ENCODE peak calls at places on chromosomes 12 and 14, in nine cellular contexts. One of them, this sample, is unnamed. For H3K9me3, the result is how much of the 10 kb centered on the place peaks cover.

GRCh38 chr14:105067140-105067968 is 2.1 kb upstream of the GPR132 start:
- DNase-seq in CD8-positive, alpha-beta T cell: peak
- DNase-seq in transverse colon: no peak
- DNase-seq in heart right ventricle: no peak
- DNase-seq in endodermal cell: peak
- DNase-seq in mammary epithelial cell: peak
- DNase-seq in ascending aorta: no peak
- DNase-seq in right atrium auricular region: no peak
- DNase-seq in A549: no peak
- DNase-seq in this sample: peak

GRCh38 chr12:76586764-76587395 is 27.3 kb upstream of the OSBPL8 start:
- DNase-seq in mammary epithelial cell: peak
- DNase-seq in CD8-positive, alpha-beta T cell: peak
- DNase-seq in ascending aorta: no peak
- DNase-seq in transverse colon: peak
- DNase-seq in endodermal cell: no peak
- DNase-seq in A549: peak
- DNase-seq in right atrium auricular region: no peak
- DNase-seq in heart right ventricle: no peak
- DNase-seq in this sample: peak

GRCh38 chr14:66401447-66402095 is 84.6 kb upstream of the CCDC196 start:
- DNase-seq in right atrium auricular region: no peak
- DNase-seq in transverse colon: no peak
- DNase-seq in CD8-positive, alpha-beta T cell: no peak
- DNase-seq in ascending aorta: no peak
- DNase-seq in heart right ventricle: no peak
- DNase-seq in endodermal cell: no peak
- DNase-seq in A549: peak
- DNase-seq in mammary epithelial cell: peak
- DNase-seq in this sample: no peak

GRCh38 chr12:52907092-52907810 is 2.4 kb upstream of the KRT8 start:
- DNase-seq in transverse colon: peak
- DNase-seq in ascending aorta: no peak
- DNase-seq in right atrium auricular region: no peak
- DNase-seq in endodermal cell: peak
- DNase-seq in A549: peak
- DNase-seq in mammary epithelial cell: peak
- DNase-seq in CD8-positive, alpha-beta T cell: no peak
- DNase-seq in heart right ventricle: peak
- DNase-seq in this sample: peak

GRCh38 chr12:124906606-124907261 is 7.7 kb downstream of the UBC start:
- DNase-seq in CD8-positive, alpha-beta T cell: peak
- DNase-seq in transverse colon: peak
- DNase-seq in ascending aorta: peak
- DNase-seq in A549: peak
- DNase-seq in mammary epithelial cell: peak
- DNase-seq in endodermal cell: peak
- DNase-seq in right atrium auricular region: peak
- DNase-seq in heart right ventricle: peak
- DNase-seq in this sample: no peak

GRCh38 chr14:64760146-64760755 is 56.0 kb downstream of the PLEKHG3 start:
- DNase-seq in CD8-positive, alpha-beta T cell: peak
- DNase-seq in right atrium auricular region: no peak
- DNase-seq in mammary epithelial cell: peak
- DNase-seq in transverse colon: peak
- DNase-seq in A549: peak
- DNase-seq in ascending aorta: no peak
- DNase-seq in endodermal cell: peak
- DNase-seq in heart right ventricle: peak
- DNase-seq in this sample: peak

GRCh38 chr12:111756681-111757080 is 10.1 kb upstream of the ALDH2 start:
- DNase-seq in mammary epithelial cell: no peak
- DNase-seq in right atrium auricular region: no peak
- DNase-seq in heart right ventricle: peak
- DNase-seq in endodermal cell: no peak
- DNase-seq in ascending aorta: no peak
- DNase-seq in transverse colon: no peak
- DNase-seq in A549: no peak
- DNase-seq in CD8-positive, alpha-beta T cell: no peak
- DNase-seq in this sample: no peak

GRCh38 chr12:123744836-123745235 is 17.3 kb upstream of the DNAH10 start:
- DNase-seq in right atrium auricular region: no peak
- DNase-seq in mammary epithelial cell: no peak
- DNase-seq in CD8-positive, alpha-beta T cell: no peak
- DNase-seq in ascending aorta: no peak
- DNase-seq in endodermal cell: peak
- DNase-seq in A549: peak
- DNase-seq in heart right ventricle: no peak
- DNase-seq in transverse colon: no peak
- DNase-seq in this sample: no peak

GRCh38 chr12:22415342-22416309 is 81.1 kb upstream of the ST8SIA1 start:
- DNase-seq in ascending aorta: no peak
- DNase-seq in CD8-positive, alpha-beta T cell: no peak
- DNase-seq in mammary epithelial cell: peak
- DNase-seq in heart right ventricle: no peak
- DNase-seq in A549: peak
- DNase-seq in transverse colon: no peak
- DNase-seq in endodermal cell: no peak
- DNase-seq in right atrium auricular region: no peak
- DNase-seq in this sample: no peak

GRCh38 chr14:105305769-105306168 is 5.0 kb upstream of the BRF1 start:
- DNase-seq in mammary epithelial cell: no peak
- DNase-seq in endodermal cell: no peak
- DNase-seq in heart right ventricle: no peak
- DNase-seq in right atrium auricular region: no peak
- DNase-seq in A549: no peak
- DNase-seq in ascending aorta: no peak
- DNase-seq in transverse colon: no peak
- DNase-seq in CD8-positive, alpha-beta T cell: no peak
- DNase-seq in this sample: no peak

GRCh38 chr12:12614342-12614741 is 2.7 kb downstream of the CREBL2 start:
- DNase-seq in ascending aorta: no peak
- DNase-seq in transverse colon: no peak
- DNase-seq in CD8-positive, alpha-beta T cell: no peak
- DNase-seq in A549: no peak
- DNase-seq in heart right ventricle: no peak
- DNase-seq in mammary epithelial cell: no peak
- DNase-seq in endodermal cell: no peak
- DNase-seq in right atrium auricular region: no peak
- DNase-seq in this sample: no peak

GRCh38 chr12:12612403-12612802 is 727 bp downstream of the CREBL2 start:
- DNase-seq in mammary epithelial cell: peak
- DNase-seq in A549: peak
- DNase-seq in transverse colon: no peak
- DNase-seq in ascending aorta: no peak
- DNase-seq in CD8-positive, alpha-beta T cell: no peak
- DNase-seq in heart right ventricle: no peak
- DNase-seq in endodermal cell: no peak
- DNase-seq in right atrium auricular region: no peak
- DNase-seq in this sample: no peak

GRCh38 chr12:12610711-12611110 is 965 bp upstream of the CREBL2 start:
- DNase-seq in transverse colon: no peak
- DNase-seq in endodermal cell: no peak
- DNase-seq in mammary epithelial cell: no peak
- DNase-seq in CD8-positive, alpha-beta T cell: no peak
- DNase-seq in ascending aorta: no peak
- DNase-seq in A549: no peak
- DNase-seq in heart right ventricle: no peak
- DNase-seq in right atrium auricular region: no peak
- DNase-seq in this sample: no peak

GRCh38 chr12:12611512-12612306 is at the start of gene CREBL2:
- DNase-seq in heart right ventricle: peak
- DNase-seq in A549: peak
- DNase-seq in mammary epithelial cell: peak
- DNase-seq in ascending aorta: peak
- DNase-seq in CD8-positive, alpha-beta T cell: peak
- DNase-seq in endodermal cell: peak
- DNase-seq in transverse colon: peak
- DNase-seq in right atrium auricular region: peak
- DNase-seq in this sample: peak

GRCh38 chr12:12613334-12613733 is 1.7 kb downstream of the CREBL2 start:
- DNase-seq in ascending aorta: no peak
- DNase-seq in heart right ventricle: no peak
- DNase-seq in CD8-positive, alpha-beta T cell: no peak
- DNase-seq in transverse colon: no peak
- DNase-seq in endodermal cell: no peak
- DNase-seq in A549: no peak
- DNase-seq in right atrium auricular region: no peak
- DNase-seq in mammary epithelial cell: no peak
- DNase-seq in this sample: no peak
- H3K4me3 ChIP-seq in ascending aorta: peak
- H3K4me3 ChIP-seq in heart right ventricle: peak
- H3K4me3 ChIP-seq in CD8-positive, alpha-beta T cell: peak
- H3K4me3 ChIP-seq in transverse colon: no peak
- H3K4me3 ChIP-seq in endodermal cell: peak
- H3K4me3 ChIP-seq in A549: no peak
- H3K4me3 ChIP-seq in right atrium auricular region: no peak
- H3K4me3 ChIP-seq in mammary epithelial cell: no peak
- H3K4me3 ChIP-seq in this sample: no peak

GRCh38 chr12:93870020-93870795 is 193.0 kb downstream of the CRADD start:
- DNase-seq in ascending aorta: no peak
- DNase-seq in transverse colon: no peak
- DNase-seq in CD8-positive, alpha-beta T cell: no peak
- DNase-seq in mammary epithelial cell: no peak
- DNase-seq in heart right ventricle: no peak
- DNase-seq in endodermal cell: no peak
- DNase-seq in right atrium auricular region: no peak
- DNase-seq in A549: no peak
- DNase-seq in this sample: no peak
- H3K9me3 ChIP-seq in ascending aorta: half or more
- H3K9me3 ChIP-seq in transverse colon: under half
- H3K9me3 ChIP-seq in CD8-positive, alpha-beta T cell: under half
- H3K9me3 ChIP-seq in mammary epithelial cell: under half
- H3K9me3 ChIP-seq in heart right ventricle: half or more
- H3K9me3 ChIP-seq in endodermal cell: half or more
- H3K9me3 ChIP-seq in right atrium auricular region: under half
- H3K9me3 ChIP-seq in A549: half or more
- H3K9me3 ChIP-seq in this sample: under half

GRCh38 chr14:59271734-59272133 is 83.3 kb downstream of the DAAM1 start:
- DNase-seq in mammary epithelial cell: no peak
- DNase-seq in A549: no peak
- DNase-seq in CD8-positive, alpha-beta T cell: no peak
- DNase-seq in heart right ventricle: no peak
- DNase-seq in ascending aorta: no peak
- DNase-seq in transverse colon: no peak
- DNase-seq in right atrium auricular region: no peak
- DNase-seq in endodermal cell: no peak
- DNase-seq in this sample: no peak
- H3K27ac ChIP-seq in mammary epithelial cell: no peak
- H3K27ac ChIP-seq in A549: no peak
- H3K27ac ChIP-seq in CD8-positive, alpha-beta T cell: no peak
- H3K27ac ChIP-seq in heart right ventricle: no peak
- H3K27ac ChIP-seq in ascending aorta: peak
- H3K27ac ChIP-seq in transverse colon: no peak
- H3K27ac ChIP-seq in right atrium auricular region: peak
- H3K27ac ChIP-seq in endodermal cell: no peak
- H3K27ac ChIP-seq in this sample: no peak

DNA sequence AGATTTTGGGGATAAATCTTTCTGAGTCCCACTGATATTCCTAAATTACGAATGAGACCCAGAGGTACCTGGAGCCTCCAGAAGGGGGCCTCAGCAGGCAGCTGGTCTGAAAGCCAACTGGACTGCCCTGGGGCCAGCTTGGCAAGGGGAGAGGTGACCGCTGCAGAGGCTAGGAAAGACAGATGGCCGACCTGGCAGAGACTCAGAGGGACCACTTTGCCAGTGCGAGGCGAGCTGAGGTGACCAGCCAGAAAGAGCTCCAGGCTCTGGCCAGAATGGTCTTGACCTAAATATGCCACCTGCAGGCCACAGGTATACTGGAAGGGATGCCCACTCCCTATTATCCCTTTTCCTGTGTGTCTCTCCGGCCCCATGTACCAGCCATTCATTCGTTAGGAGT is 256.8 kb upstream of the GARIN6 start:
- DNase-seq in CD8-positive, alpha-beta T cell: no peak
- DNase-seq in endodermal cell: peak
- DNase-seq in ascending aorta: no peak
- DNase-seq in mammary epithelial cell: no peak
- DNase-seq in A549: peak
- DNase-seq in transverse colon: no peak
- DNase-seq in heart right ventricle: no peak
- DNase-seq in right atrium auricular region: no peak
- DNase-seq in this sample: no peak
- H3K4me3 ChIP-seq in CD8-positive, alpha-beta T cell: no peak
- H3K4me3 ChIP-seq in endodermal cell: no peak
- H3K4me3 ChIP-seq in ascending aorta: no peak
- H3K4me3 ChIP-seq in mammary epithelial cell: no peak
- H3K4me3 ChIP-seq in A549: no peak
- H3K4me3 ChIP-seq in transverse colon: no peak
- H3K4me3 ChIP-seq in heart right ventricle: no peak
- H3K4me3 ChIP-seq in right atrium auricular region: no peak
- H3K4me3 ChIP-seq in this sample: no peak

GRCh38 chr14:106491851-106492250 is 965.5 kb downstream of the TMEM121 start:
- DNase-seq in A549: peak
- DNase-seq in transverse colon: peak
- DNase-seq in heart right ventricle: no peak
- DNase-seq in right atrium auricular region: no peak
- DNase-seq in endodermal cell: peak
- DNase-seq in mammary epithelial cell: no peak
- DNase-seq in CD8-positive, alpha-beta T cell: no peak
- DNase-seq in ascending aorta: no peak
- DNase-seq in this sample: peak
- H3K9me3 ChIP-seq in A549: under half
- H3K9me3 ChIP-seq in transverse colon: under half
- H3K9me3 ChIP-seq in heart right ventricle: under half
- H3K9me3 ChIP-seq in right atrium auricular region: under half
- H3K9me3 ChIP-seq in endodermal cell: half or more
- H3K9me3 ChIP-seq in mammary epithelial cell: under half
- H3K9me3 ChIP-seq in CD8-positive, alpha-beta T cell: under half
- H3K9me3 ChIP-seq in ascending aorta: under half
- H3K9me3 ChIP-seq in this sample: under half

DNA sequence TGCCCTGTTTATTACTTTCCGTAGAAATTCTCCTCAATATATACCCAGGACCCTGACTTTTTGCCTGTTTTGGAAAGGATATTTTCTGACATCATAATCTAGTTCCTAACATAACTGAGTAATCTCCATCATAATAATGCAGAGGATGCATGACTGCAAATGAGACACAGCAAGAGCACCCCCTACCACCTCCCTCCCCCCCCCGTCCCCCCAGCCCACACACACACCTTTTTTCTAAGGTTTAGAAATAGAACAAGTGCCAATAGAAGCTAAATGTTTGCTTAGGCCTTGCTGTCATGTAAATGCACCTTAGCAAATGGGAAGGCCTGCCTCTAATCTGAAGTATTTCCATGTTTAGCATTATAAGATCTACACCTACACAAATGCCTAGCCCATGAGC is at the start of gene PTHLH:
- DNase-seq in heart right ventricle: no peak
- DNase-seq in transverse colon: no peak
- DNase-seq in ascending aorta: no peak
- DNase-seq in endodermal cell: no peak
- DNase-seq in CD8-positive, alpha-beta T cell: no peak
- DNase-seq in mammary epithelial cell: no peak
- DNase-seq in right atrium auricular region: no peak
- DNase-seq in A549: no peak
- DNase-seq in this sample: no peak
- H3K27ac ChIP-seq in heart right ventricle: no peak
- H3K27ac ChIP-seq in transverse colon: no peak
- H3K27ac ChIP-seq in ascending aorta: no peak
- H3K27ac ChIP-seq in endodermal cell: no peak
- H3K27ac ChIP-seq in CD8-positive, alpha-beta T cell: no peak
- H3K27ac ChIP-seq in mammary epithelial cell: peak
- H3K27ac ChIP-seq in right atrium auricular region: no peak
- H3K27ac ChIP-seq in A549: peak
- H3K27ac ChIP-seq in this sample: no peak